ENCODE peak calls at places on chromosomes 3 and 15, in nine cellular contexts. N is Peyer's patch, E is left ventricle myocardium inferior, B is aorta, J is cardiac muscle cell, R is sigmoid colon, Y is neural progenitor cell, L is mammary epithelial cell, F is astrocyte. K is an unnamed sample.

GRCh38 chr3:33645060-33645841 is 72.8 kb downstream of the CLASP2 start:
- DNase-seq in N (no peak), E (no peak), B (no peak), J (peak), R (no peak), Y (peak), L (peak), F (peak), K (peak)

GRCh38 chr15:80152896-80153876 is at the start of gene FAH:
- DNase-seq in N (peak), E (no peak), B (peak), J (peak), R (no peak), Y (peak), L (peak), F (peak), K (peak)

GRCh38 chr3:115814778-115815380 is 191.6 kb downstream of the GAP43 start:
- DNase-seq in N (peak), E (peak), B (peak), J (peak), R (peak), Y (peak), L (peak), F (peak), K (peak)

GRCh38 chr15:56211960-56212550 is 31.6 kb downstream of the RFX7 start:
- DNase-seq in N (no peak), E (no peak), B (no peak), J (no peak), R (no peak), Y (no peak), L (no peak), F (no peak), K (no peak)

GRCh38 chr15:74196175-74196574 is 6.4 kb downstream of the STRA6 start:
- DNase-seq in N (peak), E (peak), B (peak), J (peak), R (no peak), Y (no peak), L (peak), F (peak), K (no peak)

GRCh38 chr3:11603628-11604027 is 40.1 kb downstream of the VGLL4 start:
- DNase-seq in N (no peak), E (no peak), B (peak), J (no peak), R (peak), Y (no peak), L (no peak), F (peak), K (no peak)

GRCh38 chr3:55166577-55167555 is 239.0 kb upstream of the LRTM1 start:
- DNase-seq in N (no peak), E (no peak), B (no peak), J (no peak), R (no peak), Y (no peak), L (no peak), F (no peak), K (no peak)

GRCh38 chr3:159787794-159788205 is 200.8 kb upstream of the IL12A start:
- DNase-seq in N (no peak), E (no peak), B (no peak), J (no peak), R (no peak), Y (no peak), L (peak), F (peak), K (no peak)

GRCh38 chr15:80852676-80853075 is 73.5 kb downstream of the CEMIP start:
- DNase-seq in N (no peak), E (no peak), B (no peak), J (no peak), R (no peak), Y (no peak), L (peak), F (no peak), K (no peak)

GRCh38 chr3:73446467-73447110 is 178.2 kb downstream of the PDZRN3 start:
- DNase-seq in N (no peak), E (no peak), B (no peak), J (peak), R (no peak), Y (no peak), L (no peak), F (no peak), K (no peak)

GRCh38 chr3:73447118-73447517 is 177.6 kb downstream of the PDZRN3 start:
- DNase-seq in N (no peak), E (no peak), B (no peak), J (no peak), R (no peak), Y (no peak), L (no peak), F (no peak), K (no peak)

GRCh38 chr3:73437828-73438227 is 186.9 kb downstream of the PDZRN3 start:
- DNase-seq in N (no peak), E (no peak), B (no peak), J (no peak), R (no peak), Y (no peak), L (peak), F (no peak), K (no peak)

GRCh38 chr3:73442886-73443285 is 181.9 kb downstream of the PDZRN3 start:
- DNase-seq in N (no peak), E (no peak), B (no peak), J (no peak), R (no peak), Y (no peak), L (no peak), F (no peak), K (no peak)

DNA sequence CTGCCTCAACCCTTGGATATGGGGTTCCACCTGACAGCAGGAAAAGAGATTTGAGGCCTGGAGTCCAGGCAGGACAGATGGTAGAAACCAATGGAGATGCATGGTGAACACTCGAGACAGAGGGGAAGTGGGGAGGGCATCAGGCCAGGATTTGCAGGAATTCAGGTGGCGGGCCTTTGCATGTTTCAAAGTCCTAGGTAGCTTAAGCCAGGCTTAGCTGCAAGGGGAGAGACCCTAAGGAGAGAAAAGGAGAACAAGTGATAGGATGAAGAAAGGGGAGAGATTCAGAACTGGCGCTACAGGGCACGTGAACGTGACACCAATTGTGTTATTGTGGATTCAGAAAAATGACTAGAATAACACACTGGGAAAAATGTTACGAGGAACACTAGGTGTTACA is 182.6 kb downstream of the PDZRN3 start:
- DNase-seq in N (no peak), E (no peak), B (no peak), J (no peak), R (no peak), Y (no peak), L (no peak), F (no peak), K (no peak)
- H3K27ac ChIP-seq in N (no peak), E (peak), B (no peak), J (no peak), R (peak), Y (no peak), L (no peak), F (no peak), K (no peak)

GRCh38 chr3:140386357-140387100 is 291.3 kb upstream of the TRIM42 start:
- DNase-seq in N (no peak), E (no peak), B (no peak), J (peak), R (no peak), Y (peak), L (no peak), F (no peak), K (no peak)
- H3K27ac ChIP-seq in N (no peak), E (no peak), B (no peak), J (no peak), R (no peak), Y (no peak), L (no peak), F (no peak), K (no peak)

GRCh38 chr15:91864669-91865068 is 11.2 kb downstream of the SLCO3A1 start:
- DNase-seq in N (no peak), E (peak), B (no peak), J (peak), R (no peak), Y (no peak), L (no peak), F (no peak), K (no peak)

GRCh38 chr15:91866971-91867372 is 13.5 kb downstream of the SLCO3A1 start:
- DNase-seq in N (no peak), E (peak), B (peak), J (peak), R (no peak), Y (no peak), L (peak), F (no peak), K (no peak)

GRCh38 chr15:91866371-91866905 is 12.9 kb downstream of the SLCO3A1 start:
- DNase-seq in N (no peak), E (no peak), B (no peak), J (no peak), R (no peak), Y (no peak), L (peak), F (peak), K (no peak)

GRCh38 chr15:91865486-91865885 is 12.0 kb downstream of the SLCO3A1 start:
- DNase-seq in N (no peak), E (no peak), B (no peak), J (no peak), R (no peak), Y (no peak), L (no peak), F (no peak), K (no peak)

GRCh38 chr15:91865903-91866302 is 12.4 kb downstream of the SLCO3A1 start:
- DNase-seq in N (no peak), E (no peak), B (no peak), J (no peak), R (no peak), Y (no peak), L (peak), F (peak), K (no peak)
- H3K27ac ChIP-seq in N (peak), E (peak), B (peak), J (no peak), R (peak), Y (no peak), L (peak), F (no peak), K (peak)

DNA sequence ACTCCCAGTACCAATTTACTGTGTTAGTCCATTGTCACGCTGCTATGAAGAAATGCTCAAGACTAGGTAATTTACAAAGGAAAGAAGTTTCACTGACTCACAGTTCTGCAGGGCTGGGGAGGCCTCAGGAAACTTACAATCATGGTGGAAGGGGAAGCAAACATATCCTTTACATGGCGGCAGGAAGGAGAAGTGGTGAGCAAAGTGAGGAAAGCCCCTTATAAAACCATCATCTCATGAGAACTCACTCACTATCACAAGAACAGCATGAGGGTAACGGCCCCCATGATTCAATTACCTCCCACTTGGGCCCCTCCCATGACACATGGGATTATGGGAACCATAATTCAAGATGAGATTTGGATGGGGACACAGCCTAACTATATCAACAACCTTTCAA is 20.2 kb downstream of the USF3 start:
- DNase-seq in N (no peak), E (no peak), B (no peak), J (no peak), R (no peak), Y (no peak), L (no peak), F (no peak), K (no peak)
- H3K27ac ChIP-seq in N (no peak), E (no peak), B (no peak), J (no peak), R (no peak), Y (no peak), L (no peak), F (no peak), K (no peak)

DNA sequence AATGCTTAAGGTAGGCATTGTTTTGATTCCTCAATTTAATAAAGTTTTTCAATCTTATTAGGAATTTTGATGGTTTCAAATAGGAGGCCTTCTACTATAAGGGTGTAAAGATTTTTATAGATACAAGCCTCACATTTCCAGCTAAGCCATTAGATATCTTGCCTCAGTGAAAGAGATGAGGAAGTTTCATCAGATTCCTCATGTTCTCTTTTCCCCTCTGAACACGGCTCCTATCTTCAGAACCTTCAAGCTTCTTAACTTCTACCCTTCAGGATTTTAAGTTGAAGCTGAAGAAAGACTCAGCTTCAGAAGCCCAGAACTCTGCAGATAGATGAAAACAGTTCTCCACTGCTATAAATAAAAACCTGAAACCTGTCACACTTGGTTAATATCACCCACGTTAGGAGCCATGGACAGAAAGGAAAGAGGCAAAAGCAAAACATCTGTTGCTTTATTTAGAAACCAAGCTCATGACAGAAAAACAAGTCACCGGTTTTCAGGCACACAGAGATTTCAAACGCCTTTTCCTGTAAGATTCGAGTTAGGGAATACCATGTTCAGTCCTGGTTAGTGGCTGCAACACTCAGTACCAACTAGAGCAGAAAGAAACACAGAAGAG is 82.2 kb upstream of the GOLGA8B start:
- DNase-seq in N (no peak), E (no peak), B (no peak), J (no peak), R (no peak), Y (no peak), L (no peak), F (no peak), K (no peak)
- H3K27ac ChIP-seq in N (no peak), E (no peak), B (no peak), J (no peak), R (no peak), Y (no peak), L (no peak), F (no peak), K (no peak)

GRCh38 chr3:123429362-123430125 is 19.3 kb downstream of the ADCY5 start:
- DNase-seq in N (no peak), E (no peak), B (no peak), J (no peak), R (no peak), Y (no peak), L (no peak), F (no peak), K (no peak)
- H3K27ac ChIP-seq in N (no peak), E (peak), B (peak), J (no peak), R (no peak), Y (no peak), L (no peak), F (no peak), K (peak)

DNA sequence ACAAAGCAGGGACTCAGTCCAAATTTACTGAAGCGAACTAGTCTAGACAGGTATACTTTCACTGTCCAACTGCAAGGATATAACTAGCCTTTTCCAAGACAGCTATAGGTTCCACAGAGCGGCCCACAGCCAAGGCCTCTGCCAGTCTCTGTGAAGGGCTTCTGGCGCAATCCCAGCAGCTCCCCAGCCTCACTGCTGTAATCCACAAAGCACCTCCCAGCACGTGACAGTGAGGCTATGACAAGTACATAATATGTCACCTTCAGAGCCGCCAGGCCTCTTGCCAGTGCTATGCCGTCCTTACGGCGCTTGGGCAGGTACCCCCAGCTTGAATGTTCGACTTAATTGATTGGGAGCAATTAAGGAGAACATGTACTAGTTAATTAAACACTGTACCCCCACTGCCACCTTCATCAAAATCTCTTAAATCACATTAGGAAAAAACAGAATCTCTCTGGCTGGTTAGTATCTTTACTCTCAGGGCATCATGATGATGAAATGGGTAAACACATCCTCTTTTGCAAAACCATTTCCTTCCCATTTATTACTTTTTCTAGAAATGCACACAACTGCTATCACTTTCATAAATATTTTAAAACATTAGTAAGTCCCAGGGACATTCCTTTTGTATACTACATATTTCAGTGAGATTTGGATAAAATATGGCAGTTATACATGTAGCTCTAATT is 169.9 kb downstream of the XXYLT1 start:
- DNase-seq in N (peak), E (peak), B (peak), J (no peak), R (no peak), Y (no peak), L (no peak), F (no peak), K (no peak)
- H3K27ac ChIP-seq in N (no peak), E (peak), B (no peak), J (no peak), R (no peak), Y (no peak), L (no peak), F (no peak), K (no peak)

GRCh38 chr3:128439226-128439625 is 27.5 kb downstream of the DNAJB8 start:
- DNase-seq in N (no peak), E (no peak), B (no peak), J (no peak), R (no peak), Y (no peak), L (no peak), F (no peak), K (no peak)
- H3K27ac ChIP-seq in N (no peak), E (no peak), B (no peak), J (no peak), R (no peak), Y (no peak), L (no peak), F (no peak), K (no peak)